ENCODE peak calls at places on chromosomes 12 and 14, in six cellular contexts. One of them, this sample, is unnamed.
A peak's percentile ranks its signal among the peaks of the same experiment; 100 is the strongest.

GRCh38 chr12:52896190-52897100 is 8.4 kb downstream of the KRT8 start:
- ATAC-seq in activated CD8-positive, alpha-beta memory T cell treated with anti-CD3 and anti-CD28 coated beads, Interleukin-2, amount 10 ng/mL, durations not matched to agents 7 days and 5 days: no peak
- ATAC-seq in DND-41: no peak
- ATAC-seq in IMR-90: no peak
- ATAC-seq in Panc1: peak; percentile 54
- ATAC-seq in activated CD4-positive, alpha-beta T cell treated with anti-CD3 and anti-CD28 coated beads for 36 hours: no peak
- ATAC-seq in this sample: no peak

GRCh38 chr12:6653342-6653741 is 6.1 kb upstream of the ACRBP start:
- ATAC-seq in DND-41: no peak
- ATAC-seq in IMR-90: no peak
- ATAC-seq in activated CD4-positive, alpha-beta T cell treated with anti-CD3 and anti-CD28 coated beads for 36 hours: no peak
- ATAC-seq in activated CD8-positive, alpha-beta memory T cell treated with anti-CD3 and anti-CD28 coated beads, Interleukin-2, amount 10 ng/mL, durations not matched to agents 7 days and 5 days: no peak
- ATAC-seq in Panc1: no peak
- ATAC-seq in this sample: no peak

GRCh38 chr14:77041837-77042557 is 13.5 kb upstream of the IRF2BPL start:
- ATAC-seq in activated CD8-positive, alpha-beta memory T cell treated with anti-CD3 and anti-CD28 coated beads, Interleukin-2, amount 10 ng/mL, durations not matched to agents 7 days and 5 days: no peak
- ATAC-seq in Panc1: no peak
- ATAC-seq in activated CD4-positive, alpha-beta T cell treated with anti-CD3 and anti-CD28 coated beads for 36 hours: no peak
- ATAC-seq in DND-41: no peak
- ATAC-seq in IMR-90: peak; percentile 2
- ATAC-seq in this sample: no peak

GRCh38 chr12:43278268-43278832 is 273.7 kb downstream of the ADAMTS20 start:
- ATAC-seq in DND-41: no peak
- ATAC-seq in IMR-90: no peak
- ATAC-seq in Panc1: no peak
- ATAC-seq in activated CD8-positive, alpha-beta memory T cell treated with anti-CD3 and anti-CD28 coated beads, Interleukin-2, amount 10 ng/mL, durations not matched to agents 7 days and 5 days: no peak
- ATAC-seq in activated CD4-positive, alpha-beta T cell treated with anti-CD3 and anti-CD28 coated beads for 36 hours: no peak
- ATAC-seq in this sample: no peak

GRCh38 chr14:69138189-69138535 is 14.8 kb downstream of the DCAF5 start:
- ATAC-seq in IMR-90: peak; percentile 56
- ATAC-seq in Panc1: no peak
- ATAC-seq in DND-41: no peak
- ATAC-seq in activated CD8-positive, alpha-beta memory T cell treated with anti-CD3 and anti-CD28 coated beads, Interleukin-2, amount 10 ng/mL, durations not matched to agents 7 days and 5 days: no peak
- ATAC-seq in activated CD4-positive, alpha-beta T cell treated with anti-CD3 and anti-CD28 coated beads for 36 hours: no peak
- ATAC-seq in this sample: no peak

GRCh38 chr12:12586879-12587675 is 24.4 kb upstream of the DUSP16 start:
- ATAC-seq in activated CD8-positive, alpha-beta memory T cell treated with anti-CD3 and anti-CD28 coated beads, Interleukin-2, amount 10 ng/mL, durations not matched to agents 7 days and 5 days: no peak
- ATAC-seq in IMR-90: no peak
- ATAC-seq in Panc1: no peak
- ATAC-seq in activated CD4-positive, alpha-beta T cell treated with anti-CD3 and anti-CD28 coated beads for 36 hours: no peak
- ATAC-seq in DND-41: no peak
- ATAC-seq in this sample: no peak

GRCh38 chr12:201361-201760 is 12.6 kb downstream of the SLC6A12 start:
- ATAC-seq in DND-41: no peak
- ATAC-seq in Panc1: no peak
- ATAC-seq in activated CD4-positive, alpha-beta T cell treated with anti-CD3 and anti-CD28 coated beads for 36 hours: no peak
- ATAC-seq in activated CD8-positive, alpha-beta memory T cell treated with anti-CD3 and anti-CD28 coated beads, Interleukin-2, amount 10 ng/mL, durations not matched to agents 7 days and 5 days: no peak
- ATAC-seq in IMR-90: no peak
- ATAC-seq in this sample: no peak

GRCh38 chr12:5301539-5301938 is 130.4 kb upstream of the NTF3 start:
- ATAC-seq in DND-41: no peak
- ATAC-seq in activated CD8-positive, alpha-beta memory T cell treated with anti-CD3 and anti-CD28 coated beads, Interleukin-2, amount 10 ng/mL, durations not matched to agents 7 days and 5 days: no peak
- ATAC-seq in activated CD4-positive, alpha-beta T cell treated with anti-CD3 and anti-CD28 coated beads for 36 hours: no peak
- ATAC-seq in IMR-90: no peak
- ATAC-seq in Panc1: no peak
- ATAC-seq in this sample: no peak

GRCh38 chr12:129776977-129777667 is 126.7 kb downstream of the TMEM132D start:
- ATAC-seq in activated CD4-positive, alpha-beta T cell treated with anti-CD3 and anti-CD28 coated beads for 36 hours: no peak
- ATAC-seq in IMR-90: no peak
- ATAC-seq in activated CD8-positive, alpha-beta memory T cell treated with anti-CD3 and anti-CD28 coated beads, Interleukin-2, amount 10 ng/mL, durations not matched to agents 7 days and 5 days: no peak
- ATAC-seq in Panc1: no peak
- ATAC-seq in DND-41: no peak
- ATAC-seq in this sample: no peak

GRCh38 chr14:52058346-52058745 is 10.5 kb downstream of the NID2 start:
- ATAC-seq in Panc1: no peak
- ATAC-seq in activated CD4-positive, alpha-beta T cell treated with anti-CD3 and anti-CD28 coated beads for 36 hours: no peak
- ATAC-seq in DND-41: no peak
- ATAC-seq in IMR-90: no peak
- ATAC-seq in activated CD8-positive, alpha-beta memory T cell treated with anti-CD3 and anti-CD28 coated beads, Interleukin-2, amount 10 ng/mL, durations not matched to agents 7 days and 5 days: no peak
- ATAC-seq in this sample: no peak

GRCh38 chr12:63985456-63985855 is 141.0 kb downstream of the SRGAP1 start:
- ATAC-seq in activated CD8-positive, alpha-beta memory T cell treated with anti-CD3 and anti-CD28 coated beads, Interleukin-2, amount 10 ng/mL, durations not matched to agents 7 days and 5 days: no peak
- ATAC-seq in DND-41: no peak
- ATAC-seq in IMR-90: no peak
- ATAC-seq in activated CD4-positive, alpha-beta T cell treated with anti-CD3 and anti-CD28 coated beads for 36 hours: no peak
- ATAC-seq in Panc1: no peak
- ATAC-seq in this sample: no peak

GRCh38 chr14:66015046-66015780 is 471.0 kb upstream of the CCDC196 start:
- ATAC-seq in activated CD8-positive, alpha-beta memory T cell treated with anti-CD3 and anti-CD28 coated beads, Interleukin-2, amount 10 ng/mL, durations not matched to agents 7 days and 5 days: no peak
- ATAC-seq in Panc1: no peak
- ATAC-seq in IMR-90: no peak
- ATAC-seq in DND-41: no peak
- ATAC-seq in activated CD4-positive, alpha-beta T cell treated with anti-CD3 and anti-CD28 coated beads for 36 hours: no peak
- ATAC-seq in this sample: no peak

GRCh38 chr12:89481218-89481914 is 43.2 kb downstream of the GALNT4 start:
- ATAC-seq in Panc1: no peak
- ATAC-seq in IMR-90: peak; percentile 37
- ATAC-seq in activated CD8-positive, alpha-beta memory T cell treated with anti-CD3 and anti-CD28 coated beads, Interleukin-2, amount 10 ng/mL, durations not matched to agents 7 days and 5 days: no peak
- ATAC-seq in activated CD4-positive, alpha-beta T cell treated with anti-CD3 and anti-CD28 coated beads for 36 hours: no peak
- ATAC-seq in DND-41: no peak
- ATAC-seq in this sample: no peak

GRCh38 chr14:96119947-96120346 is 80.8 kb downstream of the C14orf132 start:
- ATAC-seq in activated CD4-positive, alpha-beta T cell treated with anti-CD3 and anti-CD28 coated beads for 36 hours: peak; percentile 72
- ATAC-seq in DND-41: no peak
- ATAC-seq in Panc1: no peak
- ATAC-seq in IMR-90: peak; percentile 5
- ATAC-seq in activated CD8-positive, alpha-beta memory T cell treated with anti-CD3 and anti-CD28 coated beads, Interleukin-2, amount 10 ng/mL, durations not matched to agents 7 days and 5 days: no peak
- ATAC-seq in this sample: peak; percentile 56

GRCh38 chr12:47223848-47224213 is 144.1 kb upstream of the AMIGO2 start:
- ATAC-seq in Panc1: peak; percentile 18
- ATAC-seq in DND-41: no peak
- ATAC-seq in activated CD8-positive, alpha-beta memory T cell treated with anti-CD3 and anti-CD28 coated beads, Interleukin-2, amount 10 ng/mL, durations not matched to agents 7 days and 5 days: no peak
- ATAC-seq in activated CD4-positive, alpha-beta T cell treated with anti-CD3 and anti-CD28 coated beads for 36 hours: no peak
- ATAC-seq in IMR-90: peak; percentile 61
- ATAC-seq in this sample: no peak